ENCODE peak calls at places on chromosomes 7 and 10, in eight cellular contexts. D is astrocyte, N is thoracic aorta, V is ovary, F is lower leg skin, Q is mammary epithelial cell, E is cardiac muscle cell, B is breast epithelium. H is an unnamed sample.

GRCh38 chr7:158018061-158018796 is 569.4 kb downstream of the PTPRN2 start:
- DNase-seq in F (peak), E (no peak), B (peak), Q (no peak), V (no peak), N (no peak), D (no peak), H (no peak)

GRCh38 chr10:117790177-117790576 is 247.6 kb downstream of the EMX2 start:
- DNase-seq in B (no peak), D (no peak), N (no peak), F (no peak), Q (no peak), E (no peak), V (no peak), H (no peak)

GRCh38 chr10:60611291-60611747 is 167.0 kb upstream of the CDK1 start:
- DNase-seq in B (no peak), N (no peak), E (peak), F (no peak), Q (peak), D (peak), V (no peak), H (peak)

GRCh38 chr10:100183482-100183881 is 2.3 kb downstream of the ERLIN1 start:
- DNase-seq in D (no peak), V (no peak), F (no peak), B (no peak), E (no peak), N (no peak), Q (peak), H (peak)

GRCh38 chr10:132721725-132722124 is 64.2 kb downstream of the NKX6-2 start:
- DNase-seq in V (no peak), D (no peak), Q (no peak), B (no peak), F (no peak), E (no peak), N (no peak), H (no peak)

GRCh38 chr7:38463277-38464224 is 167.6 kb downstream of the AMPH start:
- DNase-seq in E (peak), F (no peak), D (peak), Q (peak), N (peak), B (no peak), V (no peak), H (peak)

GRCh38 chr10:1578392-1579140 is 158.8 kb downstream of the ADARB2 start:
- DNase-seq in E (no peak), N (no peak), V (no peak), F (peak), D (no peak), Q (no peak), B (no peak), H (no peak)

GRCh38 chr7:2151235-2151634 is 81.5 kb downstream of the MAD1L1 start:
- DNase-seq in B (no peak), N (no peak), F (no peak), E (no peak), D (no peak), Q (no peak), V (no peak), H (no peak)

GRCh38 chr7:99399597-99399996 is 8.8 kb downstream of the PDAP1 start:
- DNase-seq in E (no peak), V (no peak), F (no peak), Q (no peak), N (no peak), B (no peak), D (no peak), H (no peak)

GRCh38 chr7:46152671-46153070 is 231.6 kb upstream of the IGFBP3 start:
- DNase-seq in N (no peak), F (no peak), D (no peak), E (no peak), Q (no peak), B (no peak), V (no peak), H (no peak)

GRCh38 chr10:128178319-128178937 is 52.2 kb upstream of the MKI67 start:
- DNase-seq in Q (no peak), D (no peak), E (peak), V (no peak), N (no peak), B (no peak), F (peak), H (peak)

GRCh38 chr7:34247468-34247867 is 342.1 kb downstream of the BMPER start:
- DNase-seq in E (peak), V (no peak), F (no peak), B (no peak), Q (peak), D (peak), N (no peak), H (peak)

GRCh38 chr7:29146888-29147609 is 712 bp upstream of the CPVL start:
- DNase-seq in Q (no peak), F (no peak), V (peak), E (no peak), B (no peak), N (no peak), D (peak), H (no peak)

GRCh38 chr7:139124084-139124914 is 14.8 kb upstream of the ZC3HAV1 start:
- DNase-seq in D (no peak), Q (no peak), B (no peak), N (no peak), E (no peak), V (no peak), F (no peak), H (no peak)

GRCh38 chr7:129168219-129168991 is 20.0 kb upstream of the SMO start:
- DNase-seq in F (no peak), D (no peak), E (no peak), V (no peak), N (no peak), B (no peak), Q (no peak), H (peak)

GRCh38 chr10:14820010-14820774 is 17.6 kb downstream of the CDNF start:
- DNase-seq in V (no peak), F (no peak), D (peak), B (no peak), E (peak), Q (peak), N (no peak), H (peak)

GRCh38 chr7:68730194-68730593 is 868.1 kb upstream of the AUTS2 start:
- DNase-seq in E (no peak), V (no peak), D (no peak), F (no peak), N (no peak), Q (no peak), B (no peak), H (no peak)

GRCh38 chr7:19464241-19464640 is 244.6 kb downstream of the POLR1F start:
- DNase-seq in Q (peak), D (peak), N (no peak), E (peak), V (no peak), F (no peak), B (no peak), H (no peak)

GRCh38 chr10:114684085-114684821 is 26.2 kb upstream of the ABLIM1 start:
- DNase-seq in N (no peak), F (peak), E (peak), V (no peak), D (peak), Q (no peak), B (no peak), H (peak)

GRCh38 chr7:47571355-47572100 is 10.4 kb downstream of the TNS3 start:
- DNase-seq in E (peak), V (peak), Q (peak), B (peak), F (no peak), D (peak), N (peak), H (peak)

GRCh38 chr10:61904711-61905445 is 3.4 kb downstream of the ARID5B start:
- DNase-seq in N (no peak), F (no peak), D (peak), Q (peak), E (peak), V (no peak), B (no peak), H (peak)

GRCh38 chr7:138032186-138032585 is 30.3 kb upstream of the CREB3L2 start:
- DNase-seq in Q (no peak), D (peak), F (no peak), V (no peak), E (no peak), N (no peak), B (no peak), H (no peak)

GRCh38 chr10:88127766-88128165 is 264.3 kb downstream of the PTEN start:
- DNase-seq in B (no peak), D (no peak), F (no peak), N (no peak), E (no peak), Q (no peak), V (no peak), H (no peak)

GRCh38 chr7:8063706-8064297 is 95.2 kb downstream of the GLCCI1 start:
- DNase-seq in E (no peak), D (peak), Q (peak), N (no peak), F (no peak), B (no peak), V (no peak), H (peak)

GRCh38 chr10:63068246-63068645 is 64.9 kb upstream of the NRBF2 start:
- DNase-seq in D (no peak), N (no peak), V (no peak), E (peak), Q (peak), B (no peak), F (no peak), H (peak)

GRCh38 chr7:1704326-1705241 is 34.5 kb downstream of the ELFN1 start:
- DNase-seq in F (peak), N (no peak), Q (no peak), B (peak), E (no peak), V (peak), D (no peak), H (no peak)

GRCh38 chr7:28570970-28571288 is 158.6 kb downstream of the CREB5 start:
- DNase-seq in F (no peak), D (no peak), E (peak), N (no peak), B (no peak), V (no peak), Q (peak), H (peak)

GRCh38 chr10:93815304-93816091 is 57.8 kb downstream of the LGI1 start:
- DNase-seq in E (no peak), N (no peak), D (no peak), V (no peak), Q (peak), F (no peak), B (no peak), H (no peak)

GRCh38 chr10:92328999-92329398 is 38.0 kb downstream of the MARCHF5 start:
- DNase-seq in E (no peak), V (no peak), Q (peak), N (no peak), B (no peak), D (peak), F (no peak), H (peak)

GRCh38 chr10:5641501-5641900 is 24.9 kb downstream of the ASB13 start:
- DNase-seq in E (no peak), F (no peak), B (no peak), D (no peak), N (no peak), V (no peak), Q (no peak), H (no peak)

GRCh38 chr7:6074612-6075380 is 43.6 kb downstream of the ANKRD61 start:
- DNase-seq in F (no peak), B (no peak), Q (no peak), N (no peak), D (no peak), E (peak), V (no peak), H (no peak)

GRCh38 chr7:134892002-134892693 is 94.2 kb upstream of the AGBL3 start:
- DNase-seq in N (no peak), Q (no peak), F (no peak), B (no peak), V (no peak), E (peak), D (no peak), H (peak)

GRCh38 chr7:2016021-2016631 is 216.6 kb downstream of the MAD1L1 start:
- DNase-seq in Q (no peak), D (no peak), V (no peak), N (no peak), F (peak), E (no peak), B (no peak), H (no peak)

GRCh38 chr10:127999801-128000200 is 92.9 kb downstream of the PTPRE start:
- DNase-seq in V (no peak), D (no peak), Q (no peak), B (no peak), F (no peak), E (no peak), N (no peak), H (no peak)

GRCh38 chr7:138880881-138881577 is 83.0 kb upstream of the ATP6V0A4 start:
- DNase-seq in D (peak), N (no peak), Q (no peak), V (no peak), F (peak), B (no peak), E (peak), H (no peak)

GRCh38 chr7:111753968-111754367 is 191.7 kb upstream of the IMMP2L start:
- DNase-seq in Q (no peak), E (peak), F (no peak), B (no peak), N (no peak), V (no peak), D (peak), H (peak)

GRCh38 chr7:111758332-111758731 is 196.0 kb upstream of the IMMP2L start:
- DNase-seq in D (no peak), B (no peak), E (no peak), N (no peak), F (no peak), V (no peak), Q (no peak), H (no peak)

GRCh38 chr7:111756687-111757178 is 194.4 kb upstream of the IMMP2L start:
- DNase-seq in Q (peak), B (peak), V (peak), E (peak), F (peak), N (no peak), D (peak), H (no peak)

GRCh38 chr7:111752022-111752582 is 189.8 kb upstream of the IMMP2L start:
- DNase-seq in N (no peak), V (peak), D (no peak), B (peak), Q (peak), E (peak), F (peak), H (peak)

GRCh38 chr7:111755388-111755787 is 193.1 kb upstream of the IMMP2L start:
- DNase-seq in F (no peak), E (no peak), B (no peak), V (no peak), N (no peak), Q (no peak), D (no peak), H (no peak)
- H3K4me3 ChIP-seq in F (no peak), E (no peak), B (no peak), V (no peak), N (no peak), Q (no peak), D (no peak), H (no peak)

GRCh38 chr7:32070406-32071360 is at the start of gene PDE1C:
- DNase-seq in D (no peak), V (peak), B (no peak), E (peak), F (no peak), Q (peak), N (no peak), H (no peak)
- H3K4me3 ChIP-seq in D (peak), V (peak), B (peak), E (peak), F (peak), Q (peak), N (peak), H (no peak)

GRCh38 chr7:159144756-159145543 is at the start of gene VIPR2:
- DNase-seq in D (no peak), B (no peak), Q (no peak), F (peak), N (no peak), V (peak), E (no peak), H (no peak)
- H3K4me3 ChIP-seq in D (no peak), B (peak), Q (no peak), F (peak), N (peak), V (peak), E (peak), H (no peak)

GRCh38 chr7:27150568-27151340 is 1.6 kb downstream of the HOXA3 start:
- DNase-seq in E (peak), B (peak), N (no peak), Q (peak), F (peak), D (no peak), V (peak), H (peak)

GRCh38 chr7:27148776-27149641 is 1.4 kb upstream of the HOXA6 start:
- DNase-seq in V (peak), D (no peak), N (no peak), F (peak), Q (peak), B (peak), E (no peak), H (no peak)

GRCh38 chr7:27151341-27151944 is 940 bp downstream of the HOXA3 start:
- DNase-seq in B (peak), N (no peak), V (peak), D (no peak), F (peak), E (no peak), Q (peak), H (no peak)

GRCh38 chr7:27148031-27148775 is 629 bp upstream of the HOXA6 start:
- DNase-seq in F (peak), E (no peak), V (peak), N (no peak), Q (peak), D (no peak), B (peak), H (no peak)

DNA sequence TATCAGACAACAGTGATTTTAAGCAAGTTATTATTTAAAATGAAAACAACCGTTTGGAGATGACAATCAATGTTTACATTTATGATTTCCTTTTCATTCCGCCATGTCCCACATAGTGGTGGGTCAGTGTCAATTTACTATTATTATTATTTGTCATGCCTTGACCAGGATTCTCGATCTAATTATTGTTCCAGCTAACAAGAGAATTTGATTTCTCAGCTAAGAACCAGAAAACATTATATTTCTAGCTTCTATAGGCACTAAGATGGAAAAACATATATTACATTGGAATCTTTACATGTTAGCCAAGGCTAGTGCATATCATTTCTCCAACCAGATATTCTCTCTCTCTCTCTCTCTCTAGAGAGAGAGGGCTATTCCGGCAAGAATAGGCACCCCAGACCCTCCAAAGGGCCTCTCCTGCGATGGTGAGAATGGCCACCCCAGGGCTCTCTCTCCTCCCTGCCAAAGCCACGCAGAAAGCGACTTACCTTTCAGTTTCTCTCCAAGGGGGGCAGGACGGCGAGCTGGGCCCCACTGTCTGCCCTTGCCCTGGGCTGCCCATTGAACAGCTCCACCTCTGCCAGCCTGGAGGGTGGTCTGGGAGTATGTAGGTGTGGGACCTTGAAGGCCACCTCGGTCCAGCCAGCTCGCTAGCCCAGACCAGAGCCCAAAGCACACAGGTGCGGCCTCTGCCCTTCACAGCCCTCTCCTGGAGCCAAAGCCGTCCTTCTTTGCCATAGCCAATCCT is 2.4 kb downstream of the HOXA3 start:
- DNase-seq in B (peak), E (no peak), Q (no peak), V (no peak), D (no peak), N (no peak), F (peak), H (no peak)
- H3K4me3 ChIP-seq in B (peak), E (no peak), Q (peak), V (peak), D (no peak), N (peak), F (peak), H (no peak)

DNA sequence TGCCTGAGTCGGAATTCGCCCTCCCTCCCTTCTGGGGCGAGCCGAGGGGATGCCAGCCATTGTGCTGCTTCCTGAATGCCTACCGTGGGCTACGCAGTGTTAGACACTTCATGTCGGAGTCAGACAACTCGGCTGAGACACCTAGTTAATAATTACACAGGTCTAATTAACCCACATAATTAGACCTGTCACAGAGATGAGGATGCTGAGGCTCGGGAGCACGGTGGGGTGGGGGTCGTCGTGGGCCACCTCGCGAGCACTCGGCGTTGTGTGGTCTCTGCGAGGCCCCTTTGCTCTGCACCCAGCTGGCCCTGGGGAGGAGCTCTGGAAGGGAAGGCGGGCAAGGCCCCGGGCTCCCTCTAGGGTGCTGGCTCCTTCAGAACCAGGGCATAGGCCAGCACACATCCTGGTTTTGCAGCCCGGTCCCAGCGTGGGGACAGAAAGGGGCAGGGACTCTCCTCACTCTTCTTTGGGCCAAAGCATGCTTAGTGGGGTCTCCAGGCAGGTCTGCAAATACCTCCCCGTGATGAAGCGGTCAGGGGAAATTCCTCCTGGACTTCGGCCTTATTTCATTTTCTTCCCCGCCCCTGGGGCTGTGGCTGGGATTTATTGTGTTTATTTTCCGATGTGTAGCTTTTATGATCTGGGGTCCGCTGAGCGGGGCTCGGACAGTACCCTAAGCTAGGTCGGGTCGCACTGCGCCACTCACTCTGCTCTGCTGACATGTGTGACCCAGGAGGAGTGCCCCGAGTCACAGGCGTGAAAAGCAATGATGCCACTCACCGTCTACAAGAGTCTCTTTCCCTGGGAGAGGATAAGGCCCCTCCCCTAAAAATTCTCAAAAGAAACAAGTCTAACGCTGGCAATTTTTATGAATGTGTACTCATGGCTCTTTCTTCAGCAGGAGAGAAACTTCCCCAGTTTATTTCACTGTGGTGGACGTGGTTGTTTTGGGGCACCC is 4.9 kb upstream of the FOXL3 start:
- DNase-seq in B (no peak), F (no peak), D (no peak), N (no peak), Q (no peak), V (no peak), E (no peak), H (no peak)
- H3K4me3 ChIP-seq in B (no peak), F (no peak), D (no peak), N (no peak), Q (no peak), V (no peak), E (no peak), H (no peak)

GRCh38 chr7:101823596-101823995 is 6.2 kb downstream of the CUX1 start:
- DNase-seq in F (no peak), Q (no peak), V (no peak), N (no peak), D (no peak), E (peak), B (no peak), H (peak)
- H3K4me3 ChIP-seq in F (no peak), Q (no peak), V (no peak), N (peak), D (no peak), E (no peak), B (no peak), H (no peak)